ENCODE peak calls at places on chromosomes 7 and 10, in five cellular contexts. S, V, G, C and P are unnamed samples.

GRCh38 chr7:97298561-97298960 is 181.1 kb downstream of the SDHAF3 start:
- DNase-seq in V (no peak), S (no peak), C (peak), G (no peak), P (no peak)

GRCh38 chr7:137670521-137671064 is 176.2 kb downstream of the DGKI start:
- DNase-seq in C (peak), S (peak), G (no peak), V (no peak), P (no peak)

GRCh38 chr10:88728107-88728763 is 22.2 kb downstream of the LIPK start:
- DNase-seq in C (peak), S (no peak), G (no peak), V (no peak), P (no peak)

GRCh38 chr7:150428671-150429451 is 21.6 kb upstream of the GIMAP8 start:
- DNase-seq in V (no peak), S (peak), C (peak), G (peak), P (no peak)

GRCh38 chr10:84286695-84287094 is 41.7 kb upstream of the CCSER2 start:
- DNase-seq in V (no peak), G (no peak), S (no peak), C (no peak), P (no peak)

GRCh38 chr10:132684164-132684891 is 101.6 kb downstream of the NKX6-2 start:
- DNase-seq in G (no peak), V (no peak), C (peak), S (no peak), P (no peak)

GRCh38 chr7:7869036-7869435 is 99.6 kb upstream of the GLCCI1 start:
- DNase-seq in G (no peak), V (no peak), S (no peak), C (no peak), P (no peak)

GRCh38 chr10:10589540-10589939 is 428.1 kb upstream of the CELF2 start:
- DNase-seq in C (peak), S (no peak), V (no peak), G (peak), P (no peak)

GRCh38 chr10:86698207-86698940 is 30.1 kb downstream of the LDB3 start:
- DNase-seq in V (no peak), S (peak), G (no peak), C (no peak), P (no peak)

GRCh38 chr10:29524294-29524693 is 110.5 kb downstream of the SVIL start:
- DNase-seq in G (no peak), V (no peak), S (no peak), C (no peak), P (no peak)

GRCh38 chr10:122062831-122063674 is 74.1 kb downstream of the TACC2 start:
- DNase-seq in C (peak), G (peak), V (no peak), S (peak), P (no peak)

GRCh38 chr10:77159538-77160110 is 478.0 kb downstream of the KCNMA1 start:
- DNase-seq in S (no peak), C (peak), V (no peak), G (no peak), P (no peak)

GRCh38 chr7:28956608-28957063 is 1.5 kb downstream of the TRIL start:
- DNase-seq in C (peak), S (peak), V (no peak), G (no peak), P (peak)

GRCh38 chr7:146655928-146656797 is 539.6 kb downstream of the CNTNAP2 start:
- DNase-seq in C (no peak), G (no peak), S (no peak), V (no peak), P (no peak)

GRCh38 chr10:46290101-46290884 is 3.5 kb downstream of the ANTXRL start:
- DNase-seq in S (peak), G (no peak), V (no peak), C (no peak), P (no peak)

GRCh38 chr10:1654247-1654646 is 83.1 kb downstream of the ADARB2 start:
- DNase-seq in G (no peak), S (no peak), V (no peak), C (no peak), P (no peak)

GRCh38 chr7:74007260-74007567 is 20.8 kb upstream of the ELN start:
- DNase-seq in V (no peak), S (no peak), C (no peak), G (no peak), P (no peak)

GRCh38 chr10:114520453-114520852 is 116.2 kb upstream of the AFAP1L2 start:
- DNase-seq in S (no peak), G (no peak), C (peak), V (no peak), P (no peak)

GRCh38 chr7:55053651-55054226 is 34.9 kb downstream of the EGFR start:
- DNase-seq in V (no peak), G (no peak), S (no peak), C (peak), P (no peak)

GRCh38 chr10:106857728-106858127 is 306.8 kb downstream of the SORCS1 start:
- DNase-seq in V (no peak), G (no peak), S (no peak), C (no peak), P (no peak)

GRCh38 chr10:120098242-120098930 is 205.9 kb downstream of the SEC23IP start:
- DNase-seq in G (no peak), C (no peak), V (no peak), S (no peak), P (no peak)

GRCh38 chr10:95783741-95784140 is 27.8 kb downstream of the ENTPD1 start:
- DNase-seq in G (no peak), V (no peak), C (no peak), S (no peak), P (no peak)

GRCh38 chr10:88259381-88259780 is 323.7 kb downstream of the RNLS start:
- DNase-seq in S (no peak), V (no peak), C (no peak), G (no peak), P (no peak)

GRCh38 chr7:101244385-101245146 is at the start of gene FIS1:
- DNase-seq in S (peak), V (peak), G (peak), C (peak), P (peak)
- TF ChIP-seq CTCF in S (peak), V (no peak), G (peak), C (peak), P (peak)

GRCh38 chr7:114540291-114540690 is 125.7 kb downstream of the FOXP2 start:
- DNase-seq in V (no peak), C (peak), G (no peak), S (no peak), P (no peak)

GRCh38 chr7:114534957-114535356 is 120.3 kb downstream of the FOXP2 start:
- DNase-seq in C (no peak), V (no peak), S (no peak), G (no peak), P (no peak)

GRCh38 chr7:114539575-114539974 is 125.0 kb downstream of the FOXP2 start:
- DNase-seq in G (no peak), C (peak), V (no peak), S (peak), P (no peak)
- TF ChIP-seq CTCF in G (no peak), C (peak), V (no peak), S (peak), P (no peak)

GRCh38 chr7:117405519-117405918 is 21.8 kb downstream of the ASZ1 start:
- DNase-seq in V (no peak), S (no peak), G (no peak), C (no peak), P (no peak)

GRCh38 chr7:117403737-117404136 is 23.6 kb downstream of the ASZ1 start:
- DNase-seq in G (no peak), S (no peak), V (no peak), C (no peak), P (no peak)

GRCh38 chr7:117402109-117402508 is 25.2 kb downstream of the ASZ1 start:
- DNase-seq in G (no peak), S (no peak), V (no peak), C (no peak), P (no peak)

GRCh38 chr7:117399820-117400422 is 27.4 kb downstream of the ASZ1 start:
- DNase-seq in S (no peak), G (no peak), C (no peak), V (no peak), P (no peak)

GRCh38 chr7:117401293-117402002 is 25.8 kb downstream of the ASZ1 start:
- DNase-seq in V (no peak), G (no peak), S (no peak), C (no peak), P (no peak)
- TF ChIP-seq CTCF in V (no peak), G (no peak), S (no peak), C (peak), P (peak)

GRCh38 chr7:332646-333398 is 42.9 kb downstream of the FOXL3 start:
- DNase-seq in V (peak), S (peak), C (peak), G (peak), P (peak)
- TF ChIP-seq CTCF in V (no peak), S (peak), C (peak), G (peak), P (peak)